ENCODE peak calls at places on chromosome X, in ten cellular contexts. G is CD8-positive, alpha-beta T cell; F is RWPE1; W is heart right ventricle; Y is CD14-positive monocyte; R is dorsolateral prefrontal cortex; C is bronchial epithelial cell; D is endothelial cell of umbilical vein; B is endodermal cell; M is choroid plexus epithelial cell. O is an unnamed sample.

GRCh38 chrX:42746606-42747005 is 31.4 kb downstream of the PPP1R2C start:
- DNase-seq in G (no peak), C (peak; percentile 76), R (no peak), F (no peak), W (no peak), B (no peak), Y (no peak), D (peak; percentile 86), M (peak; percentile 79), O (no peak)

GRCh38 chrX:139936259-139936658 is 3.4 kb upstream of the ATP11C start:
- DNase-seq in M (no peak), Y (no peak), F (no peak), B (no peak), W (no peak), C (no peak), G (no peak), R (no peak), D (no peak), O (no peak)

GRCh38 chrX:3346436-3347329 is at the start of gene MXRA5:
- DNase-seq in B (peak; percentile 87), D (no peak), G (no peak), Y (no peak), F (peak; percentile 0), C (peak; percentile 52), M (peak; percentile 50), W (peak; percentile 18), R (no peak), O (peak; percentile 80)

GRCh38 chrX:97751735-97752134 is 868.0 kb downstream of the RPA4 start:
- DNase-seq in D (no peak), G (no peak), C (peak; percentile 83), M (no peak), R (no peak), B (no peak), F (peak; percentile 26), Y (no peak), W (no peak), O (no peak)

GRCh38 chrX:19571708-19572107 is 56.4 kb upstream of the MAP3K15 start:
- DNase-seq in M (no peak), R (no peak), F (no peak), B (no peak), G (no peak), W (no peak), D (no peak), Y (no peak), C (no peak), O (no peak)

GRCh38 chrX:86887341-86887740 is 630.3 kb upstream of the KLHL4 start:
- DNase-seq in W (no peak), F (no peak), D (no peak), B (no peak), C (no peak), Y (no peak), M (no peak), R (no peak), G (no peak), O (no peak)

GRCh38 chrX:138128025-138128671 is 562.2 kb downstream of the ZIC3 start:
- DNase-seq in B (peak; percentile 64), W (no peak), C (peak; percentile 23), M (peak; percentile 34), R (no peak), Y (no peak), G (no peak), D (peak; percentile 1), F (peak; percentile 1), O (peak; percentile 21)

GRCh38 chrX:8784162-8784561 is 17.0 kb downstream of the FAM9A start:
- DNase-seq in W (no peak), R (no peak), G (no peak), F (no peak), Y (no peak), C (no peak), B (no peak), M (no peak), D (no peak), O (no peak)

GRCh38 chrX:19272452-19272851 is 71.3 kb upstream of the PDHA1 start:
- DNase-seq in C (no peak), F (no peak), Y (no peak), R (no peak), D (no peak), G (no peak), M (peak; percentile 23), W (no peak), B (no peak), O (no peak)

GRCh38 chrX:13469963-13470679 is 99.3 kb upstream of the EGFL6 start:
- DNase-seq in Y (no peak), M (no peak), G (no peak), W (no peak), B (no peak), C (peak; percentile 72), D (peak; percentile 50), F (peak; percentile 9), R (no peak), O (no peak)

GRCh38 chrX:23317799-23318724 is 16.6 kb upstream of the PTCHD1 start:
- DNase-seq in F (peak; percentile 24), G (no peak), W (no peak), M (peak; percentile 13), R (no peak), B (peak; percentile 88), C (no peak), Y (no peak), D (peak; percentile 19), O (peak; percentile 69)

GRCh38 chrX:106940068-106940467 is 19.9 kb downstream of the CLDN2 start:
- DNase-seq in M (no peak), Y (no peak), D (peak; percentile 28), R (no peak), F (no peak), B (no peak), G (no peak), W (no peak), C (no peak), O (no peak)

GRCh38 chrX:104854188-104854587 is 288.2 kb downstream of the IL1RAPL2 start:
- DNase-seq in Y (no peak), W (no peak), R (no peak), D (no peak), C (peak; percentile 12), M (no peak), F (peak; percentile 0), B (no peak), G (no peak), O (no peak)

GRCh38 chrX:39022106-39022505 is 220.8 kb downstream of the MID1IP1 start:
- DNase-seq in D (no peak), R (no peak), G (no peak), M (no peak), B (no peak), Y (no peak), C (no peak), F (no peak), W (no peak), O (no peak)

GRCh38 chrX:50680990-50681389 is 133.0 kb downstream of the SHROOM4 start:
- DNase-seq in R (no peak), M (peak; percentile 23), C (peak; percentile 22), B (peak; percentile 75), G (no peak), W (no peak), D (peak; percentile 63), Y (no peak), F (no peak), O (peak; percentile 10)

DNA sequence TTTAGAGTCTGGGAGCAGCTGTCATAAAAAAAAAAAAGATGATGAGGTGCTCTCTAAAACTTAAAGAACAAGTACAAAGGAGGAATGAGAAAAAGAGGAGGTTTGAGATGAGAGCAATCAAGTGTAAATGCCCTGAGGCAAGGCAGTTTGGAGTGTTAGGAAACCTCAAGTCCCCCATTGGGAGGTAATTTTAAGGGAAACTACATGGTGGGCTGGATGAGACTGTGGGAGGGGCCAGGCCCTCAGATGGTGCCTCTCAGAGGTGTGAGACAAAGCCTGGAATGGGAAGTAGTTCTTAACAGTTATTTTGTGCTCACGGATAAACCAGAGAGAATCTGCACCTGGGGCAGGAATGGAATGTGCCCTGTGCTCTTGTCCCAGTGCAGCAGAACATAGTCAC is 1.9 kb upstream of the MAGEB3 start:
- DNase-seq in W (no peak), F (no peak), D (no peak), B (peak; percentile 80), G (no peak), M (no peak), R (no peak), C (no peak), Y (no peak), O (no peak)
- TF ChIP-seq CTCF in W (no peak), F (no peak), D (no peak), B (no peak), G (no peak), M (no peak), R (no peak), C (no peak), Y (no peak), O (no peak)

GRCh38 chrX:26442340-26442739 is 226.4 kb downstream of the MAGEB5 start:
- DNase-seq in F (no peak), B (no peak), R (no peak), C (peak; percentile 2), W (no peak), D (peak; percentile 68), Y (no peak), M (peak; percentile 68), G (no peak), O (no peak)
- TF ChIP-seq CTCF in F (no peak), B (peak; percentile 83), R (peak; percentile 42), C (no peak), W (peak; percentile 31), D (peak; percentile 39), Y (no peak), M (peak; percentile 61), G (no peak), O (peak; percentile 43)

DNA sequence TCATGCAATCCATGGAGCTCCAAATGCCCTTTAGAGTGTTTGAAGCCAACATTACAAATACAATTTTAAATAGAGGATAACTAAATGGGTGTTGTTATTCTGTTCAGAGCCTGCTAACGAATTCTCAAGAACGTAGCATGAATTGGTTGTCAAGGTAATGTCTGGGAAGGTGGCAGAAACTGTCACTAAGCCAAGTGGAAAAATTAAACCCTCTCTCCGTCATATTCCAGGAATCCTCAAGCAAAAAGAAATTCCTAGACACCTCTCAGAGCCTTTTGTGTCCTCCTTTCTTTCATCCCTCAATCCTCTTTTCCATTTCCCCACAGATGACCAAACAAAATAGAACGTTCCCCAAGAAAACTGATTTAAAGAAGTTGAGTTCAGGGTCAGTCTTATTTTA is 204.0 kb downstream of the MID1 start:
- DNase-seq in R (no peak), W (no peak), Y (no peak), F (no peak), D (no peak), B (no peak), C (no peak), M (no peak), G (no peak), O (no peak)
- TF ChIP-seq CTCF in R (no peak), W (no peak), Y (no peak), F (no peak), D (no peak), B (no peak), C (no peak), M (no peak), G (no peak), O (no peak)

GRCh38 chrX:119288890-119289393 is 52.9 kb downstream of the PGRMC1 start:
- DNase-seq in C (no peak), R (no peak), D (no peak), Y (no peak), F (no peak), W (no peak), B (no peak), M (no peak), G (no peak), O (no peak)

DNA sequence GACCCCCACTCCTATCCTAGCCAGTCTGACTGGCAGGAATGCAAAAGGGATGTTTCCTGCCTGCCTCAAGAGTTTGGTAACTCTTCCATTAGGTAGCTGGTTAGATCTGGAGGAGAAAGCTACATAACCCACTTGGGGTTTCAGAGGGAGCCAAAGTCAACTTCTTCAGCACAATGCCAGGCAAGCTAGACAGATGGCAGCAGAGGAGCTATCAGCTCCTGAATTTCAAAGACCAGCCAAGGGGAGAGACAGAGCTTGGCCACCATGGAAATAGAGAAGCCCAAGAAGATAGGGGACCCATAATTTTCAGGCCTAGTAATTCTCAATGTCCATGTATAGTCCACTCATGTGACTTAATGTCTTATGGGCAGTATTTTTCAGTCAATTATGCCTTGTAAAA is 56.4 kb downstream of the PGRMC1 start:
- DNase-seq in M (peak; percentile 1), D (no peak), R (no peak), W (no peak), Y (no peak), C (peak; percentile 10), B (no peak), F (no peak), G (no peak), O (no peak)
- TF ChIP-seq CTCF in M (peak; percentile 18), D (no peak), R (no peak), W (no peak), Y (no peak), C (peak; percentile 26), B (peak; percentile 61), F (no peak), G (no peak), O (no peak)